ENCODE peak calls at places on chromosome 21, in four cellular contexts. L is right atrium auricular region, Q is A549, K is vagina. V is an unnamed sample.

GRCh38 chr21:17387030-17387617 is 125.7 kb upstream of the CXADR start:
- DNase-seq in L (no peak), Q (peak; percentile 51), K (no peak), V (peak; percentile 25)

GRCh38 chr21:44000360-44000759 is 11.7 kb upstream of the TRAPPC10 start:
- DNase-seq in L (no peak), Q (no peak), K (no peak), V (no peak)

GRCh38 chr21:36725793-36726386 is 27.0 kb downstream of the SIM2 start:
- DNase-seq in L (no peak), Q (no peak), K (no peak), V (no peak)

GRCh38 chr21:38797470-38797869 is 8.3 kb upstream of the ETS2 start:
- DNase-seq in L (no peak), Q (peak; percentile 83), K (no peak), V (no peak)

GRCh38 chr21:44494956-44495355 is 39.6 kb downstream of the LRRC3 start:
- DNase-seq in L (no peak), Q (no peak), K (no peak), V (no peak)

GRCh38 chr21:36776981-36777617 is 78.2 kb downstream of the SIM2 start:
- DNase-seq in L (no peak), Q (no peak), K (no peak), V (no peak)

GRCh38 chr21:33866851-33867250 is 48.8 kb downstream of the ATP5PO start:
- DNase-seq in L (no peak), Q (no peak), K (no peak), V (no peak)

GRCh38 chr21:36297938-36298572 is 21.9 kb upstream of the MORC3 start:
- DNase-seq in L (peak; percentile 66), Q (peak; percentile 29), K (no peak), V (peak; percentile 49)

GRCh38 chr21:35943752-35944151 is 116.6 kb downstream of the SETD4 start:
- DNase-seq in L (peak; percentile 9), Q (no peak), K (peak; percentile 44), V (no peak)

GRCh38 chr21:16536661-16537359 is 807.0 kb downstream of the USP25 start:
- DNase-seq in L (no peak), Q (no peak), K (no peak), V (no peak)

GRCh38 chr21:44370027-44370735 is 16.8 kb downstream of the TRPM2 start:
- DNase-seq in L (no peak), Q (peak; percentile 24), K (no peak), V (no peak)

DNA sequence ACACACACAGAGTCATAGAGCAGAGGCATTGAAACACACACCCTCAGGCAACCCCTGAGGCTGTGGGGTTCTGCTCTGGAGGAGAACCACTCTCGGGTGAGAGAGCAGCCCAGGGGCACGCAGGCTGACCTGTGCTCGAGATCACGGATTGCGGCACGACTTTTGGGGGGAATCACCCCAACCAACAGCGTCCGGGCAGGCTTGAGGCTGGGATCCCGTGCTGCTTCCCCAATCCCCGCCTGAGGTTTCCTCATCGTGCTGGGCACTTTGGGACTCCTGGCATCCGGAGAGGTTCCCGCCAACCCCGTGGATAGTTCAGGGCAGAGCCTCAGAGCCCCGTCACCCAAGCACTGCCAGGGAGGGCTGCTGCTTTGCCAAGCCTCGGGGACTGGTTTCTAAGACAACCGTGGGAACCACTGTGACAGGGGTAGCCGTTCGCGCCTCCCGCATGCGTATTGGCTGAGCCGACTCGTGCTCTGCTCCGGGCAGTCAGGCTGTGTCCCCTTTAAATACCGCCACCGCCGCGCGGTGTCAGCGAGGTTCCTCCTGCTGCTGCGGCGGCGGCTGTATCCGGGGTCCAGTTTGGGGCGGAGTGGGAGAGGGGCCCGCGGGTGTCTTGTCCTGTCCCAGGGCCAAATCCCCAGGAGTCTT is 682.2 kb upstream of the TPTE start:
- DNase-seq in L (no peak), Q (no peak), K (no peak), V (no peak)
- H3K9me3 ChIP-seq in L (no peaks in the 10 kb centered on the region), Q (no peaks in the 10 kb centered on the region), K (peaks cover 5% of the 10 kb centered on the region), V (no peaks in the 10 kb centered on the region)

DNA sequence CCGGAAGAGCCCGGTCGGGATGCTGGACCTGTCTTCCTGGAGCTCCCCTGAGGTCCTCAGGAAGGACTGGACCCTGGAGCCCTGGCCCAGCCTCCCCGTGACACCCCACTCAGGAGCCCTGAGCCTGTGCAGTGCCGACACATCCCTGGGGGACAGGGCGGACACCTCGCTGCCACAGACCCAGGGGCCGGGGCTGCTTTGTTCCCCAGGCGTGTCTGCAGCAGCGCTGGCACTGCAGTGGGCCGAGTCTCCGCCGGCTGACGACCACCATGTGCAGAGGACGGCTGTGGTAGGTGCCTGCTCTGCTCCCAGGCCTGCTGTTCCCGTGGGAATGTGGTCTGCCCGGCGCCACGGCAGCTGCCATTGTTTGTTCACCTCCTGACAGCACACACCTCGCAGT is 42.1 kb upstream of the DIP2A start:
- DNase-seq in L (no peak), Q (no peak), K (no peak), V (peak; percentile 58)
- H3K9me3 ChIP-seq in L (no peaks in the 10 kb centered on the region), Q (no peaks in the 10 kb centered on the region), K (no peaks in the 10 kb centered on the region), V (no peaks in the 10 kb centered on the region)

DNA sequence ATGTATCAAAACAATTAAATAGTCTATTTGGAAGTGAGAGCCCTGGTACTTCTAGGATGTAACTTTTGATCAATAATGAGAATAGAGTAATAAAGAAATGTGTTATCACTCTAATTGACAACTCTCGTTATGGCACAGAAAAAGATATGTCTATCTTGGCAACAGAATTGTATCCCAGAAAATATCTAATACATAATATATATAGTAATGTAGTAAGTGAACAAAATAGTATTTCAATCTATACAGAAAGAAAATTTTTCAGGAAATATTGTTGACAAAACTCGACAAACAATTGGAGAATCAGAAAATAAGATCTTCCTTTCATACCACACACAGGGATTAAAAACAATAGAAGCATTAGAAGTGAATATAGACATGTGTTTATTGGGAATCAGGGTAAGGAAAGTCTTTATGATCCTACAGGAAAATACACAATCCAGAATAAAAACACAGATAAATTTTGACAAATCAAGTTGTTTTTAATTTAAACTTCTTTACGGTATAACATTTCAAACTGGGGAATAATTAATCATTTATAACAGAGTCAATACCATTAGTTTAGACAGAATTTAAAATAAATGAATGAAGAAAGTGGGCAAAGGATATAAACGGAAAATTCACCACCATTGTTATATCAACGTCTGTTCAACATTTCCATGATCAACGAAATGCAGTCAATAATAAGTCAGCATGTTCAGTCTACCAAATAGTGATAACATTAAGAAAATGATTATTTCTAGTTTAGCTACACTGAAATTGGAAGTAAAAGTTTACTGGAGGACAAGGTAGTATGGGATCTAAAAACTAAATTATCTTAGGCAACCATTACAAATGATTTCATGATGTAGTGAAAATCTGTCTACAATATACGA is 1526.5 kb upstream of the TPTE start:
- DNase-seq in L (no peak), Q (peak; percentile 95), K (no peak), V (no peak)
- H3K9me3 ChIP-seq in L (no peaks in the 10 kb centered on the region), Q (no peaks in the 10 kb centered on the region), K (no peaks in the 10 kb centered on the region), V (no peaks in the 10 kb centered on the region)

DNA sequence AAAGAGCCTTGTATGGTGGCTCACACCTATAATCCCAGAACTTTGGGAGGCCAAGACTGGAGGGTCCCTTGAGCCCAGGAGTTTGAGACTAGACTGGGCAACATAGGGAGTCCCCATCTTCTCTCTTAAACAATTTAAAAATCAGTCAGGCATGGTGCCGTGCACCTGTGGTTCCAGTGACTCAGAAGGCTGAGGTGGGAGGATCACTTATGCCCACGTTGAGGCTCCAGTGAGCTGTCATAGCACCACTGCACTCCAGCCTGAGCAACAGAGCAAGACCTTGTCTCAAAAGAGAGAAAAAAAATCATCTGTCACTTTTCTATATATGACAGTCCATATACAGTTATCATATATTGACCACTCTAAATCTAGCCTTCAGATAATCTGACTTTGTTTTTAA is 658.3 kb downstream of the LTN1 start:
- DNase-seq in L (no peak), Q (no peak), K (no peak), V (no peak)
- H3K9me3 ChIP-seq in L (no peaks in the 10 kb centered on the region), Q (no peaks in the 10 kb centered on the region), K (no peaks in the 10 kb centered on the region), V (no peaks in the 10 kb centered on the region)

DNA sequence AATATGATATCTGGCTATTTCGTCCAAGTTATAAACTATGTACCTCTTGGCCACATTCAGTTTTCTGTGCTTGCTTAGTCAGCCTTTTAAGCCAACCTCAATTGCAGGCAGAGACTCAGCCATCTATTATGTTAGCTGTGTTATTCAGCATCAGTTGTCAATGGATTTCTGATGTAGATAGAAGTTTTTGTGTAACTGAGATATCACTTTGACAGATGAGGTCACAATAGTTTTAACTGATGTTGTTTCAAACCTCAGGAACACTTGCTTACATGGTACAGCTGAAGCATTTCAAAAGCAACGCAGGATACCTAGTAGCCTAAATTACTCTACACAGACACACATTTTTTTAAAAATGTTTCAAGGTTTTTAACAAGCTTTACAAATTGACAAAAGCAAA is 1478.0 kb downstream of the NCAM2 start:
- DNase-seq in L (no peak), Q (no peak), K (no peak), V (no peak)
- H3K9me3 ChIP-seq in L (no peaks in the 10 kb centered on the region), Q (no peaks in the 10 kb centered on the region), K (no peaks in the 10 kb centered on the region), V (no peaks in the 10 kb centered on the region)

DNA sequence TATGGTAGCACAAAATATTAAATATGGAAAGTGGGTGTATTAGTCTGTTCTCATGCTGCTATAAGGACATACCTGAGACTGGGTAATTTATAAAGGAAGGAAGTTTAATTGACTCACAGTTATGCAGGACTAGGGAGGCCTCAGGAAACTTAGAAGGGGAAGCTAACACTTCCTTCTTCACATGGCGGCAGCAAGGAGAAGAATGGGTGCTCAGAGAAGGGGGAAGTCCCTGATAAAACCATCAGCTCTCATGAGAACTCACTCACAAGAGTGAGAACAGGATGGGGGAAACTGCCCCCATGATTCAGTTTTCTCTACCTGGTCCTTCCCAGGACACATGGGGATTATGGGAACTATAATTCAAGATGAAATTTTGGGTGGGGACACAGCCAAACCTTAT is 15.8 kb upstream of the BACE2 start:
- DNase-seq in L (no peak), Q (no peak), K (no peak), V (no peak)
- H3K9me3 ChIP-seq in L (no peaks in the 10 kb centered on the region), Q (no peaks in the 10 kb centered on the region), K (no peaks in the 10 kb centered on the region), V (no peaks in the 10 kb centered on the region)

GRCh38 chr21:26946744-26947446 is 20.0 kb downstream of the ADAMTS5 start:
- DNase-seq in L (no peak), Q (no peak), K (no peak), V (no peak)
- H3K9me3 ChIP-seq in L (no peaks in the 10 kb centered on the region), Q (no peaks in the 10 kb centered on the region), K (no peaks in the 10 kb centered on the region), V (no peaks in the 10 kb centered on the region)

DNA sequence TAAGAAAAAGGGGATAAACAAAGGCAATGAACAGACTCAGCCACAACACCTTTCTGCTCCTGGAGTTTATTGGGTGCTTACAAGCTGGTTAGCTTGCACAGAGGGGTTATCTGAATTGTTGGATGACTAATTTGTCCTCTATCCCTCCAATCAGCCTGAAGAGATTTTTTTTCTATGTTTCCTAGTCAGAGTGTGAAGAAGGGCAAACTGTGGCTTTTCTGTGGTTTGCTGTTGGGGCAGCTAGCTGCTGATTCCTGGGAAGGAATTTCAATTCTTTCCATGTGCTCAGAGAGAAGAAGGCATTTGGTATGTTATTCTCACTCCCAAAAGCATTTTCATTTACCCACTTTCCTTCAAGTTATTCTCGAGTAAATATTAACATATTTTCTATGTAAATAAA is 48.6 kb downstream of the PCP4 start:
- DNase-seq in L (no peak), Q (no peak), K (no peak), V (no peak)
- H3K9me3 ChIP-seq in L (no peaks in the 10 kb centered on the region), Q (no peaks in the 10 kb centered on the region), K (no peaks in the 10 kb centered on the region), V (no peaks in the 10 kb centered on the region)

V was measured in heart left ventricle.